ENCODE peak calls at places on chromosomes 3 and 15, in five cellular contexts. One of them, this sample, is unnamed.
A peak's percentile ranks its signal among the peaks of the same experiment; 100 is the strongest.

GRCh38 chr3:46693038-46693896 is at the start of gene ALS2CL:
- DNase-seq in ovary: peak; percentile 67
- DNase-seq in omental fat pad: peak; percentile 27
- DNase-seq in DMS153: no peak
- DNase-seq in stimulated activated CD4-positive, alpha-beta T cell treated with anti-CD3 and anti-CD28 coated beads, Interleukin-4, amount 100 ng/mL, for 48 hours: peak; percentile 49
- DNase-seq in this sample: peak; percentile 65

GRCh38 chr3:126343675-126344074 is 13.5 kb downstream of the KLF15 start:
- DNase-seq in ovary: peak; percentile 48
- DNase-seq in omental fat pad: no peak
- DNase-seq in DMS153: no peak
- DNase-seq in stimulated activated CD4-positive, alpha-beta T cell treated with anti-CD3 and anti-CD28 coated beads, Interleukin-4, amount 100 ng/mL, for 48 hours: no peak
- DNase-seq in this sample: peak; percentile 37

GRCh38 chr3:78978037-78978436 is 789.8 kb downstream of the ROBO1 start:
- DNase-seq in ovary: no peak
- DNase-seq in omental fat pad: no peak
- DNase-seq in DMS153: no peak
- DNase-seq in stimulated activated CD4-positive, alpha-beta T cell treated with anti-CD3 and anti-CD28 coated beads, Interleukin-4, amount 100 ng/mL, for 48 hours: no peak
- DNase-seq in this sample: no peak

GRCh38 chr15:77143191-77143590 is 72.3 kb upstream of the TSPAN3 start:
- DNase-seq in ovary: no peak
- DNase-seq in omental fat pad: no peak
- DNase-seq in DMS153: no peak
- DNase-seq in stimulated activated CD4-positive, alpha-beta T cell treated with anti-CD3 and anti-CD28 coated beads, Interleukin-4, amount 100 ng/mL, for 48 hours: no peak
- DNase-seq in this sample: no peak

GRCh38 chr3:74267126-74267525 is 347.3 kb downstream of the CNTN3 start:
- DNase-seq in ovary: no peak
- DNase-seq in omental fat pad: no peak
- DNase-seq in DMS153: no peak
- DNase-seq in stimulated activated CD4-positive, alpha-beta T cell treated with anti-CD3 and anti-CD28 coated beads, Interleukin-4, amount 100 ng/mL, for 48 hours: no peak
- DNase-seq in this sample: no peak

GRCh38 chr3:54960066-54960465 is 32.2 kb upstream of the LRTM1 start:
- DNase-seq in ovary: no peak
- DNase-seq in omental fat pad: no peak
- DNase-seq in DMS153: no peak
- DNase-seq in stimulated activated CD4-positive, alpha-beta T cell treated with anti-CD3 and anti-CD28 coated beads, Interleukin-4, amount 100 ng/mL, for 48 hours: no peak
- DNase-seq in this sample: no peak

GRCh38 chr3:4976109-4976508 is 3.1 kb upstream of the BHLHE40 start:
- DNase-seq in ovary: no peak
- DNase-seq in omental fat pad: no peak
- DNase-seq in DMS153: peak; percentile 36
- DNase-seq in stimulated activated CD4-positive, alpha-beta T cell treated with anti-CD3 and anti-CD28 coated beads, Interleukin-4, amount 100 ng/mL, for 48 hours: peak; percentile 53
- DNase-seq in this sample: no peak

GRCh38 chr3:151439652-151440125 is 21.2 kb downstream of the IGSF10 start:
- DNase-seq in ovary: no peak
- DNase-seq in omental fat pad: no peak
- DNase-seq in DMS153: no peak
- DNase-seq in stimulated activated CD4-positive, alpha-beta T cell treated with anti-CD3 and anti-CD28 coated beads, Interleukin-4, amount 100 ng/mL, for 48 hours: no peak
- DNase-seq in this sample: no peak